ENCODE peak calls at places on chromosomes 7 and 10, in four cellular contexts. T is K562, J is A549, Z is HepG2. I is an unnamed sample.

GRCh38 chr7:12524794-12525386 is 45.6 kb upstream of the SCIN start:
- DNase-seq in T (peak), J (peak), Z (peak), I (no peak)

GRCh38 chr10:110850990-110851389 is 20.7 kb upstream of the PDCD4 start:
- DNase-seq in J (no peak), Z (no peak), T (no peak), I (no peak)

GRCh38 chr7:135164357-135165021 is 6.0 kb downstream of the CYREN start:
- DNase-seq in J (no peak), T (no peak), Z (no peak), I (no peak)

GRCh38 chr7:109259151-109259550 is 689.5 kb downstream of the DNAJB9 start:
- DNase-seq in T (no peak), J (no peak), Z (no peak), I (no peak)

GRCh38 chr10:92801978-92802872 is 46.1 kb upstream of the EXOC6 start:
- DNase-seq in Z (no peak), T (no peak), J (no peak), I (no peak)

GRCh38 chr7:141102436-141102835 is 28.6 kb downstream of the TMEM178B start:
- DNase-seq in Z (no peak), T (no peak), J (no peak), I (no peak)

GRCh38 chr10:114332808-114333207 is 71.5 kb downstream of the AFAP1L2 start:
- DNase-seq in T (no peak), J (no peak), Z (no peak), I (no peak)

GRCh38 chr10:51092402-51092801 is 18.1 kb downstream of the PRKG1 start:
- DNase-seq in Z (no peak), J (no peak), T (no peak), I (no peak)

GRCh38 chr10:77391605-77392235 is 245.9 kb downstream of the KCNMA1 start:
- DNase-seq in T (peak), Z (peak), J (peak), I (peak)

GRCh38 chr7:25093268-25093802 is 31.7 kb downstream of the CYCS start:
- DNase-seq in Z (peak), T (peak), J (peak), I (peak)

GRCh38 chr7:17463511-17464085 is 165.1 kb downstream of the AHR start:
- DNase-seq in Z (no peak), T (no peak), J (no peak), I (no peak)

GRCh38 chr10:92894081-92894480 is 45.8 kb downstream of the EXOC6 start:
- DNase-seq in J (no peak), T (no peak), Z (no peak), I (no peak)

GRCh38 chr10:65805993-65806392 is 1119.8 kb upstream of the LRRTM3 start:
- DNase-seq in J (no peak), Z (no peak), T (no peak), I (no peak)

GRCh38 chr10:124961248-124961570 is 19.3 kb downstream of the ZRANB1 start:
- DNase-seq in J (no peak), T (no peak), Z (no peak), I (no peak)

GRCh38 chr10:126422561-126422960 is 34.3 kb upstream of the ADAM12 start:
- DNase-seq in T (no peak), J (no peak), Z (no peak), I (no peak)

GRCh38 chr7:27175005-27175625 is 995 bp upstream of the HOXA10 start:
- DNase-seq in Z (no peak), T (no peak), J (no peak), I (no peak)

GRCh38 chr7:126203185-126203584 is 1049.6 kb downstream of the GRM8 start:
- DNase-seq in J (no peak), T (no peak), Z (no peak), I (no peak)

GRCh38 chr10:27446091-27446918 is 57.8 kb upstream of the RAB18 start:
- DNase-seq in T (no peak), Z (peak), J (peak), I (no peak)

GRCh38 chr10:132848951-132849545 is 63.1 kb upstream of the NKX6-2 start:
- DNase-seq in Z (no peak), T (no peak), J (no peak), I (peak)

GRCh38 chr7:50531401-50531906 is 33.8 kb downstream of the DDC start:
- DNase-seq in T (no peak), J (no peak), Z (peak), I (no peak)

GRCh38 chr10:23314835-23315239 is 29.8 kb downstream of the C10orf67 start:
- DNase-seq in T (peak), J (peak), Z (peak), I (no peak)

GRCh38 chr10:58334817-58335305 is at the start of gene UBE2D1:
- DNase-seq in Z (peak), J (peak), T (peak), I (peak)

GRCh38 chr10:28681345-28681763 is 4.0 kb downstream of the BAMBI start:
- DNase-seq in Z (no peak), T (no peak), J (no peak), I (no peak)

GRCh38 chr10:121457729-121458128 is 140.5 kb downstream of the FGFR2 start:
- DNase-seq in T (no peak), Z (no peak), J (no peak), I (no peak)

GRCh38 chr7:135825406-135825805 is 76.8 kb upstream of the FAM180A start:
- DNase-seq in J (no peak), Z (no peak), T (no peak), I (peak)

GRCh38 chr7:93117852-93118530 is at the start of gene SAMD9:
- DNase-seq in Z (peak), T (no peak), J (peak), I (no peak)

GRCh38 chr10:119595134-119595714 is 1.5 kb downstream of the TIAL1 start:
- DNase-seq in T (no peak), J (no peak), Z (peak), I (no peak)

GRCh38 chr10:70585555-70586243 is 16.8 kb downstream of the PRF1 start:
- DNase-seq in T (no peak), Z (no peak), J (no peak), I (no peak)

GRCh38 chr7:117124585-117125220 is 171.4 kb downstream of the ST7 start:
- DNase-seq in Z (peak), T (peak), J (no peak), I (no peak)
- TF ChIP-seq NR3C1 in Z (no peak), T (no peak), J (no peak), I (no peak)

DNA sequence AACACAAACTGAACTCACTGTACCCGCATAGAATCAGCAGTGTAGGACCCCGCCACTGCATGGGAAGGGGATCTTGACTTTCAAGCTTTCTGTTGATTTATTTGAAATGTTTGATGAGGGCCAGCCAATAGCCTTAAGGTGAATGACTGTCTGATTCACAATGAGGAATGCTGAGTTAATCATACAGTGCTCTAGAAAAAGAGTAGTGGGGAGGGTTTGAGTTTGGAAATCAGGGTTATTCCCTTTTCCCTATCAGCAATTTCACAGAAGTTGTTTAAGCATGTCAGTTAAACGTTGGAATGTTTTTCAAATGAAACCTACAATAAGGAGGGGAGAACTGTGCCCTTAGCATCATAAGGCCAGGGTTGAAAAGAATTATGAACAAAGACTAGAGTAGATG is 937.5 kb downstream of the GRID1 start:
- DNase-seq in Z (no peak), T (no peak), J (no peak), I (no peak)
- TF ChIP-seq NR3C1 in Z (no peak), T (no peak), J (no peak), I (no peak)

DNA sequence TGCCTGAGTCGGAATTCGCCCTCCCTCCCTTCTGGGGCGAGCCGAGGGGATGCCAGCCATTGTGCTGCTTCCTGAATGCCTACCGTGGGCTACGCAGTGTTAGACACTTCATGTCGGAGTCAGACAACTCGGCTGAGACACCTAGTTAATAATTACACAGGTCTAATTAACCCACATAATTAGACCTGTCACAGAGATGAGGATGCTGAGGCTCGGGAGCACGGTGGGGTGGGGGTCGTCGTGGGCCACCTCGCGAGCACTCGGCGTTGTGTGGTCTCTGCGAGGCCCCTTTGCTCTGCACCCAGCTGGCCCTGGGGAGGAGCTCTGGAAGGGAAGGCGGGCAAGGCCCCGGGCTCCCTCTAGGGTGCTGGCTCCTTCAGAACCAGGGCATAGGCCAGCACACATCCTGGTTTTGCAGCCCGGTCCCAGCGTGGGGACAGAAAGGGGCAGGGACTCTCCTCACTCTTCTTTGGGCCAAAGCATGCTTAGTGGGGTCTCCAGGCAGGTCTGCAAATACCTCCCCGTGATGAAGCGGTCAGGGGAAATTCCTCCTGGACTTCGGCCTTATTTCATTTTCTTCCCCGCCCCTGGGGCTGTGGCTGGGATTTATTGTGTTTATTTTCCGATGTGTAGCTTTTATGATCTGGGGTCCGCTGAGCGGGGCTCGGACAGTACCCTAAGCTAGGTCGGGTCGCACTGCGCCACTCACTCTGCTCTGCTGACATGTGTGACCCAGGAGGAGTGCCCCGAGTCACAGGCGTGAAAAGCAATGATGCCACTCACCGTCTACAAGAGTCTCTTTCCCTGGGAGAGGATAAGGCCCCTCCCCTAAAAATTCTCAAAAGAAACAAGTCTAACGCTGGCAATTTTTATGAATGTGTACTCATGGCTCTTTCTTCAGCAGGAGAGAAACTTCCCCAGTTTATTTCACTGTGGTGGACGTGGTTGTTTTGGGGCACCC is 4.9 kb upstream of the FOXL3 start:
- DNase-seq in T (no peak), Z (no peak), J (no peak), I (no peak)
- TF ChIP-seq NR3C1 in T (no peak), Z (no peak), J (no peak), I (no peak)

DNA sequence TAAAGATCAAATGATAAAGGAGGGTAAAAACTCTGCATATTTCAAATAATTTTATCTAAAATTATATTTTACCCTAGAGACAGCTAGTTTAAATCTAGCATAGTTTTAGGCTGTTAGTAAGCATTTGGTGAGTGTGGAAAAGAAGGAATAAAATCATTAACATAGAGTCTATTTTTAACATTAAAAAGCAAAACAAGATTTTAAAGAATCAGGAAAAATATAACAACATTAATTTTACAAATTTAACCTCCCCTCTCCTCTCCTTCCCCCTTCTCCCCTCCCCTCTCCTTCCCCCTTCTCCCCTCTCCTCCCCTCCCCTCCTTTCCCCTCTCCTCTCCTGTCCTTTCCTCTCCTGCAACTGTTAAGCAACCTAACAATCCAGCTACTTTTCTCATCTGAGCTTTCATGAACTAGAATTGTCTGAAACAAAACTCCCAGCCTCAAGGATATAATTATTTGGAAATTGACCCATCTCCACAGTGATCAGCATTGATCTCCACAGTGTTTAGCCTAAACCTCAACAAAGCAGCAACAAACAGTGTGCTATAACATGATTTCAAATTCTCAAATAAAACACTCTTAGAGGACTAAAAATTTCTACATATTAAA is 293.2 kb downstream of the PPP1R3A start:
- DNase-seq in J (no peak), T (no peak), Z (no peak), I (no peak)
- TF ChIP-seq NR3C1 in J (no peak), T (no peak), Z (no peak), I (no peak)

DNA sequence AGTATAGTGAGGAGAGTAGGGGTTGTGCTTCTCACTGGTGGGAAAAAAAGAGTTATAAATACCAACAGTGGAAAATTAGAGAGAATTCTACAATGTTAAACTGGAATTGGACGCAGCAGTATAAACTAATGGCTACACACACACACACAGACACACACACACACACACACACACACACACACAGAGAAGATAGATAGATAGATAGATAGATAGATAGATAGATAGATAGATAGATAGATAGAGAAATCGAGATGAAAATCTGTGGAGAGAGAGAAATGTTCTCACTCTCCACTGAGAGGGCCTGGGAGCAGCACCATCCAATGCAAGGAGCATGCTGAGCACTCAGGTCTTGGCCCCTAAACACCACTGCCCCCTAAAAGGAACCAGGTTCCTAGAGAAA is 99.9 kb upstream of the LRRC4 start:
- DNase-seq in Z (no peak), T (no peak), J (no peak), I (no peak)
- TF ChIP-seq NR3C1 in Z (no peak), T (no peak), J (no peak), I (no peak)

GRCh38 chr10:8404721-8405120 is 350.2 kb downstream of the GATA3 start:
- DNase-seq in T (no peak), J (no peak), Z (no peak), I (no peak)
- TF ChIP-seq NR3C1 in T (no peak), J (no peak), Z (no peak), I (no peak)

GRCh38 chr7:1902231-1902855 is 232.3 kb downstream of the ELFN1 start:
- DNase-seq in T (no peak), Z (no peak), J (no peak), I (peak)

GRCh38 chr7:1899951-1900762 is 230.1 kb downstream of the ELFN1 start:
- DNase-seq in T (no peak), J (no peak), Z (no peak), I (no peak)

GRCh38 chr7:1900847-1901246 is 230.8 kb downstream of the ELFN1 start:
- DNase-seq in T (no peak), J (no peak), Z (no peak), I (no peak)

GRCh38 chr7:1899201-1899600 is 229.1 kb downstream of the ELFN1 start:
- DNase-seq in J (no peak), Z (no peak), T (no peak), I (no peak)

DNA sequence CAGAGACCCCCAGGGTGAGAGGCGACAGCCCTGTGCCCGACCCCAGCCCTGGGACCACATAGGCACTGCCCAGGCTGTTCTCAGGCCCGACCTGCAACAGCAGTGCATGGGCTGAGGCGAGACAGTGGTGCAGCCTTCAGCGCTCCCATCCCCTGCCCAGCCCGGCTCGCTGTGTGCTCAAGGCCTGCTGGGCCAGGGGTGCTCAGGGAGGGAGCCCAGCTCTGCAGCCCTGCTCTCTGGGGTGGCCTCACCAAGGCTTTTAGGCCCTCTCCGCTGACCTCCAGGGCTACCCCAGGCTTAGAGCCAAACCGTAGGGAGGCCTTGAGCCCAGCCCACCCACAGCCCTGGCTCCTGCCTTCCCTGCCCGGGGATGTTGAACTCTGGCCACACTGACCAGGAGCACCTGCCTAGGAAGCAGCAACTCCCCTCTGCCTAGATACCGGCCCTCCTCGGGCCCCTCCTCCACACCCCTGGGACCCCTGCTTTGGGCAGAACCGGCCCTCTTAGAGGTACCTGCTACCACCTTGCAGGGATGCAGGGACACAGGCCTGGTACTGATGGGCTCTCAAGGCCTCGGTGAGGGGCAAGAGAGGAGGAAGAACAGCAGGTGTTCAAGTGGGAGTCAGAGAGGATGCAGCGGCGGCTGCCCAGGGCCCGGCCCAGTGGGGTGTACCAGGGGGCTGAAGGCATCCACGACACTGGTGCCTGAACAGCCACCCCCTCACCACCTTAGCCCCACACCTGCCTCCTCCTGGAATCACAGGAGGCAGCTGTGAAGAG is 231.5 kb downstream of the ELFN1 start:
- DNase-seq in T (no peak), J (no peak), Z (no peak), I (no peak)
- TF ChIP-seq NR3C1 in T (no peak), J (no peak), Z (no peak), I (no peak)

DNA sequence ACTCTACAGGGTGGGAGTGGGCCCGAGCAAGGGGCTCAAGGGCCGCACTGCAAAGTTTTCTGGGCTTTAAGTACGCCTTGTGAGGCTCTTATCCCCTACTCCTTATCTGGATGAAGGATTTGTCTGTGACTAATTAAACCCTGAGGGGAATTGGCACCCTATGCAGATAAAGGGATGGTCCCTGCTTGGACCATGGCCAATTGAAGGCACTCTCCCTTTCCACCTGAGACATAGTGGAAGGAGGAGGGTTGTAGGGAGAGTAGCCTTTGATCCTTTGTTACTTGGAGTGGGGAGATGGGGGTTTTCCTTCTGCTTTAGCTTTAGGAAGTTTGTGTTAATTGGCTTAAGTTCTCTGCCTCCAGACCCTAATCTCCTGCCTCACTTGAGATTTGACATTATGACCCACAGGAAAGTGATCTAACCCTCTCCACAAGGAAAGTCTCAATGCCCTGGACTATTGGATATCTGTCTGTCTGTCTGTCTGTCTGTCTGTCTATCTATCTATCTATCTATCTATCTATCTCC is 1158.8 kb upstream of the SORCS1 start:
- DNase-seq in J (no peak), Z (no peak), T (no peak), I (no peak)
- TF ChIP-seq NR3C1 in J (no peak), Z (no peak), T (no peak), I (no peak)

DNA sequence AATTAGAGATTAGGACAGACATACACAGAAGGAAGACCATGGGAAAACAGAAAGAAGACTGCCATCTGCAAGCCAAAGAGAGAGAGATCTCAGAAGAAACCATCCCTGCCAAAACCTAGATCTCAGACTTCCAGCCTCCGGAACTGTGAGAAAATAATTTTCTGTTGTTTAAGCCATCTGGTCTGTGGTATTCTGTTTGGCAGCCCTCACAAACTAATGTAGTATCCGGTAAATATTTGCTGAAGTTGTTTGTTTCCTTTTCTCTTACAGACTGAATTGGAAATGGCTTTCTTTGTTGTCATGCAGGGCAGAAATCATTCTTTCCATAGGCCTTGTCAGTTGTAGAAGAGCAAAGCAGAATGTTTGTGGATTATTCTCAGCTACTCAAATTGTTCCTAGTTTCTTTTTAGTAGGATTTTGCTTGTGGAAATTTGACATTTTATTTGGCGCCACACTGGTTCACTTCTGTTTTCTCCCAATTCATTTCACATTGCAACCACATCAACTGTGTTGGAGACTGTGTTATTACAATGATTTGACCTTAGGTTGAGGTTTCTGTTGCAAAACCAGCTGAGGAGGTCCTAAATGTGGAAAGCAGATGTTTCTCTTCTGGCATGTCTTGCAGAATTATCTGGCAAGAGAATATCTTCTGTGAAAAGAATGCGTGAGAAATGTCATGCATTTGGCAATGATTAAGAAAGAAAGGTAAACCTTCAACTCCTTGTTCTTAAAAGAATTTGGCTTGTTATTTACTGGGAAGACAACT is 25.9 kb downstream of the ACTA2 start:
- DNase-seq in J (no peak), Z (no peak), T (no peak), I (no peak)
- TF ChIP-seq NR3C1 in J (no peak), Z (no peak), T (no peak), I (no peak)

GRCh38 chr7:158075633-158076001 is 512.0 kb downstream of the PTPRN2 start:
- DNase-seq in Z (no peak), T (no peak), J (no peak), I (no peak)
- TF ChIP-seq NR3C1 in Z (no peak), T (no peak), J (no peak), I (no peak)

I was measured in WTC11.